ENCODE peak calls at places on chromosomes 2 and 18, in seven cellular contexts. One of them, this sample, is unnamed.

GRCh38 chr2:38146302-38146916 is 70.5 kb upstream of the CYP1B1 start:
- DNase-seq in germinal center: no peak
- DNase-seq in GM23338: no peak
- DNase-seq in NCI-H345: no peak
- DNase-seq in activated T-helper 9 cell treated with anti-CD3 and anti-CD28 coated beads, Interleukin-2, amount 50 U/mL, for 16 hours: no peak
- DNase-seq in kidney: peak
- DNase-seq in effector memory CD4-positive, alpha-beta T cell: no peak
- DNase-seq in this sample: peak

GRCh38 chr2:219887870-219888269 is 260.4 kb downstream of the SLC4A3 start:
- DNase-seq in germinal center: no peak
- DNase-seq in GM23338: no peak
- DNase-seq in NCI-H345: no peak
- DNase-seq in activated T-helper 9 cell treated with anti-CD3 and anti-CD28 coated beads, Interleukin-2, amount 50 U/mL, for 16 hours: no peak
- DNase-seq in kidney: no peak
- DNase-seq in effector memory CD4-positive, alpha-beta T cell: no peak
- DNase-seq in this sample: no peak

GRCh38 chr18:23826850-23827620 is 137.8 kb downstream of the LAMA3 start:
- DNase-seq in germinal center: no peak
- DNase-seq in GM23338: no peak
- DNase-seq in NCI-H345: no peak
- DNase-seq in activated T-helper 9 cell treated with anti-CD3 and anti-CD28 coated beads, Interleukin-2, amount 50 U/mL, for 16 hours: no peak
- DNase-seq in kidney: no peak
- DNase-seq in effector memory CD4-positive, alpha-beta T cell: no peak
- DNase-seq in this sample: no peak

GRCh38 chr2:44778671-44779476 is 162.6 kb upstream of the SIX3 start:
- DNase-seq in germinal center: peak
- DNase-seq in GM23338: peak
- DNase-seq in NCI-H345: no peak
- DNase-seq in activated T-helper 9 cell treated with anti-CD3 and anti-CD28 coated beads, Interleukin-2, amount 50 U/mL, for 16 hours: no peak
- DNase-seq in kidney: no peak
- DNase-seq in effector memory CD4-positive, alpha-beta T cell: no peak
- DNase-seq in this sample: no peak

GRCh38 chr2:238968616-238969394 is 120.9 kb downstream of the TWIST2 start:
- DNase-seq in germinal center: no peak
- DNase-seq in GM23338: no peak
- DNase-seq in NCI-H345: no peak
- DNase-seq in activated T-helper 9 cell treated with anti-CD3 and anti-CD28 coated beads, Interleukin-2, amount 50 U/mL, for 16 hours: no peak
- DNase-seq in kidney: peak
- DNase-seq in effector memory CD4-positive, alpha-beta T cell: no peak
- DNase-seq in this sample: no peak

GRCh38 chr2:68458962-68459361 is 8.1 kb downstream of the FBXO48 start:
- DNase-seq in germinal center: no peak
- DNase-seq in GM23338: no peak
- DNase-seq in NCI-H345: no peak
- DNase-seq in activated T-helper 9 cell treated with anti-CD3 and anti-CD28 coated beads, Interleukin-2, amount 50 U/mL, for 16 hours: no peak
- DNase-seq in kidney: no peak
- DNase-seq in effector memory CD4-positive, alpha-beta T cell: no peak
- DNase-seq in this sample: no peak

GRCh38 chr18:2171840-2172625 is 399.3 kb downstream of the METTL4 start:
- DNase-seq in germinal center: no peak
- DNase-seq in GM23338: no peak
- DNase-seq in NCI-H345: no peak
- DNase-seq in activated T-helper 9 cell treated with anti-CD3 and anti-CD28 coated beads, Interleukin-2, amount 50 U/mL, for 16 hours: no peak
- DNase-seq in kidney: no peak
- DNase-seq in effector memory CD4-positive, alpha-beta T cell: no peak
- DNase-seq in this sample: no peak

GRCh38 chr2:133641942-133642341 is 73.7 kb upstream of the NCKAP5 start:
- DNase-seq in germinal center: no peak
- DNase-seq in GM23338: no peak
- DNase-seq in NCI-H345: no peak
- DNase-seq in activated T-helper 9 cell treated with anti-CD3 and anti-CD28 coated beads, Interleukin-2, amount 50 U/mL, for 16 hours: no peak
- DNase-seq in kidney: no peak
- DNase-seq in effector memory CD4-positive, alpha-beta T cell: no peak
- DNase-seq in this sample: no peak

GRCh38 chr2:157644776-157645175 is 16.1 kb upstream of the ACVR1C start:
- DNase-seq in germinal center: no peak
- DNase-seq in GM23338: no peak
- DNase-seq in NCI-H345: no peak
- DNase-seq in activated T-helper 9 cell treated with anti-CD3 and anti-CD28 coated beads, Interleukin-2, amount 50 U/mL, for 16 hours: no peak
- DNase-seq in kidney: no peak
- DNase-seq in effector memory CD4-positive, alpha-beta T cell: no peak
- DNase-seq in this sample: no peak

GRCh38 chr2:120785228-120785966 is 49.7 kb downstream of the GLI2 start:
- DNase-seq in germinal center: no peak
- DNase-seq in GM23338: no peak
- DNase-seq in NCI-H345: no peak
- DNase-seq in activated T-helper 9 cell treated with anti-CD3 and anti-CD28 coated beads, Interleukin-2, amount 50 U/mL, for 16 hours: no peak
- DNase-seq in kidney: no peak
- DNase-seq in effector memory CD4-positive, alpha-beta T cell: no peak
- DNase-seq in this sample: no peak

GRCh38 chr2:3041841-3042600 is 335.6 kb downstream of the EIPR1 start:
- DNase-seq in germinal center: no peak
- DNase-seq in GM23338: no peak
- DNase-seq in NCI-H345: peak
- DNase-seq in activated T-helper 9 cell treated with anti-CD3 and anti-CD28 coated beads, Interleukin-2, amount 50 U/mL, for 16 hours: no peak
- DNase-seq in kidney: no peak
- DNase-seq in effector memory CD4-positive, alpha-beta T cell: no peak
- DNase-seq in this sample: no peak

GRCh38 chr2:129803067-129803466 is 176.4 kb upstream of the RAB6C start:
- DNase-seq in germinal center: no peak
- DNase-seq in GM23338: no peak
- DNase-seq in NCI-H345: peak
- DNase-seq in activated T-helper 9 cell treated with anti-CD3 and anti-CD28 coated beads, Interleukin-2, amount 50 U/mL, for 16 hours: no peak
- DNase-seq in kidney: no peak
- DNase-seq in effector memory CD4-positive, alpha-beta T cell: no peak
- DNase-seq in this sample: no peak

GRCh38 chr2:135825131-135825854 is 11.7 kb downstream of the LCT start:
- DNase-seq in germinal center: no peak
- DNase-seq in GM23338: no peak
- DNase-seq in NCI-H345: peak
- DNase-seq in activated T-helper 9 cell treated with anti-CD3 and anti-CD28 coated beads, Interleukin-2, amount 50 U/mL, for 16 hours: no peak
- DNase-seq in kidney: no peak
- DNase-seq in effector memory CD4-positive, alpha-beta T cell: no peak
- DNase-seq in this sample: no peak

GRCh38 chr2:227198866-227199265 is 34.4 kb downstream of the COL4A3 start:
- DNase-seq in germinal center: no peak
- DNase-seq in GM23338: no peak
- DNase-seq in NCI-H345: no peak
- DNase-seq in activated T-helper 9 cell treated with anti-CD3 and anti-CD28 coated beads, Interleukin-2, amount 50 U/mL, for 16 hours: no peak
- DNase-seq in kidney: no peak
- DNase-seq in effector memory CD4-positive, alpha-beta T cell: no peak
- DNase-seq in this sample: no peak

GRCh38 chr2:20990446-20990988 is 53.4 kb downstream of the APOB start:
- DNase-seq in germinal center: no peak
- DNase-seq in GM23338: no peak
- DNase-seq in NCI-H345: peak
- DNase-seq in activated T-helper 9 cell treated with anti-CD3 and anti-CD28 coated beads, Interleukin-2, amount 50 U/mL, for 16 hours: no peak
- DNase-seq in kidney: no peak
- DNase-seq in effector memory CD4-positive, alpha-beta T cell: no peak
- DNase-seq in this sample: no peak

GRCh38 chr2:223602972-223603371 is 811 bp upstream of the SCG2 start:
- DNase-seq in germinal center: no peak
- DNase-seq in GM23338: no peak
- DNase-seq in NCI-H345: no peak
- DNase-seq in activated T-helper 9 cell treated with anti-CD3 and anti-CD28 coated beads, Interleukin-2, amount 50 U/mL, for 16 hours: no peak
- DNase-seq in kidney: no peak
- DNase-seq in effector memory CD4-positive, alpha-beta T cell: no peak
- DNase-seq in this sample: no peak

GRCh38 chr2:108945969-108946368 is 43.1 kb downstream of the EDAR start:
- DNase-seq in germinal center: no peak
- DNase-seq in GM23338: no peak
- DNase-seq in NCI-H345: no peak
- DNase-seq in activated T-helper 9 cell treated with anti-CD3 and anti-CD28 coated beads, Interleukin-2, amount 50 U/mL, for 16 hours: no peak
- DNase-seq in kidney: peak
- DNase-seq in effector memory CD4-positive, alpha-beta T cell: no peak
- DNase-seq in this sample: no peak

GRCh38 chr2:200376422-200377142 is 70.1 kb downstream of the SPATS2L start:
- DNase-seq in germinal center: no peak
- DNase-seq in GM23338: no peak
- DNase-seq in NCI-H345: no peak
- DNase-seq in activated T-helper 9 cell treated with anti-CD3 and anti-CD28 coated beads, Interleukin-2, amount 50 U/mL, for 16 hours: no peak
- DNase-seq in kidney: peak
- DNase-seq in effector memory CD4-positive, alpha-beta T cell: peak
- DNase-seq in this sample: no peak

GRCh38 chr2:216971632-216972031 is 111.8 kb upstream of the TNP1 start:
- DNase-seq in germinal center: no peak
- DNase-seq in GM23338: no peak
- DNase-seq in NCI-H345: no peak
- DNase-seq in activated T-helper 9 cell treated with anti-CD3 and anti-CD28 coated beads, Interleukin-2, amount 50 U/mL, for 16 hours: no peak
- DNase-seq in kidney: no peak
- DNase-seq in effector memory CD4-positive, alpha-beta T cell: no peak
- DNase-seq in this sample: no peak

GRCh38 chr2:10569460-10569859 is 120.3 kb downstream of the NOL10 start:
- DNase-seq in germinal center: no peak
- DNase-seq in GM23338: no peak
- DNase-seq in NCI-H345: no peak
- DNase-seq in activated T-helper 9 cell treated with anti-CD3 and anti-CD28 coated beads, Interleukin-2, amount 50 U/mL, for 16 hours: no peak
- DNase-seq in kidney: no peak
- DNase-seq in effector memory CD4-positive, alpha-beta T cell: no peak
- DNase-seq in this sample: no peak

GRCh38 chr2:207042841-207043240 is 103.5 kb downstream of the CPO start:
- DNase-seq in germinal center: no peak
- DNase-seq in GM23338: no peak
- DNase-seq in NCI-H345: no peak
- DNase-seq in activated T-helper 9 cell treated with anti-CD3 and anti-CD28 coated beads, Interleukin-2, amount 50 U/mL, for 16 hours: no peak
- DNase-seq in kidney: no peak
- DNase-seq in effector memory CD4-positive, alpha-beta T cell: no peak
- DNase-seq in this sample: no peak

GRCh38 chr2:44429034-44429433 is 67.3 kb downstream of the CAMKMT start:
- DNase-seq in germinal center: no peak
- DNase-seq in GM23338: no peak
- DNase-seq in NCI-H345: no peak
- DNase-seq in activated T-helper 9 cell treated with anti-CD3 and anti-CD28 coated beads, Interleukin-2, amount 50 U/mL, for 16 hours: no peak
- DNase-seq in kidney: no peak
- DNase-seq in effector memory CD4-positive, alpha-beta T cell: no peak
- DNase-seq in this sample: no peak

GRCh38 chr2:39730685-39731302 is 48.3 kb downstream of the THUMPD2 start:
- DNase-seq in germinal center: peak
- DNase-seq in GM23338: peak
- DNase-seq in NCI-H345: peak
- DNase-seq in activated T-helper 9 cell treated with anti-CD3 and anti-CD28 coated beads, Interleukin-2, amount 50 U/mL, for 16 hours: no peak
- DNase-seq in kidney: no peak
- DNase-seq in effector memory CD4-positive, alpha-beta T cell: no peak
- DNase-seq in this sample: peak

GRCh38 chr2:163132850-163133249 is 294.3 kb upstream of the KCNH7 start:
- DNase-seq in germinal center: no peak
- DNase-seq in GM23338: peak
- DNase-seq in NCI-H345: peak
- DNase-seq in activated T-helper 9 cell treated with anti-CD3 and anti-CD28 coated beads, Interleukin-2, amount 50 U/mL, for 16 hours: no peak
- DNase-seq in kidney: no peak
- DNase-seq in effector memory CD4-positive, alpha-beta T cell: no peak
- DNase-seq in this sample: peak

GRCh38 chr2:238908960-238909951 is 61.4 kb downstream of the TWIST2 start:
- DNase-seq in germinal center: no peak
- DNase-seq in GM23338: peak
- DNase-seq in NCI-H345: no peak
- DNase-seq in activated T-helper 9 cell treated with anti-CD3 and anti-CD28 coated beads, Interleukin-2, amount 50 U/mL, for 16 hours: no peak
- DNase-seq in kidney: no peak
- DNase-seq in effector memory CD4-positive, alpha-beta T cell: no peak
- DNase-seq in this sample: peak

GRCh38 chr2:235587202-235587601 is 93.4 kb downstream of the AGAP1 start:
- DNase-seq in germinal center: no peak
- DNase-seq in GM23338: no peak
- DNase-seq in NCI-H345: no peak
- DNase-seq in activated T-helper 9 cell treated with anti-CD3 and anti-CD28 coated beads, Interleukin-2, amount 50 U/mL, for 16 hours: no peak
- DNase-seq in kidney: no peak
- DNase-seq in effector memory CD4-positive, alpha-beta T cell: no peak
- DNase-seq in this sample: no peak

GRCh38 chr2:160695402-160696060 is 201.9 kb upstream of the RBMS1 start:
- DNase-seq in germinal center: no peak
- DNase-seq in GM23338: no peak
- DNase-seq in NCI-H345: peak
- DNase-seq in activated T-helper 9 cell treated with anti-CD3 and anti-CD28 coated beads, Interleukin-2, amount 50 U/mL, for 16 hours: no peak
- DNase-seq in kidney: no peak
- DNase-seq in effector memory CD4-positive, alpha-beta T cell: no peak
- DNase-seq in this sample: no peak

GRCh38 chr18:26700728-26701127 is 152.4 kb upstream of the KCTD1 start:
- DNase-seq in germinal center: no peak
- DNase-seq in GM23338: no peak
- DNase-seq in NCI-H345: no peak
- DNase-seq in activated T-helper 9 cell treated with anti-CD3 and anti-CD28 coated beads, Interleukin-2, amount 50 U/mL, for 16 hours: no peak
- DNase-seq in kidney: no peak
- DNase-seq in effector memory CD4-positive, alpha-beta T cell: no peak
- DNase-seq in this sample: no peak

GRCh38 chr2:43898134-43898957 is 59.6 kb downstream of the ABCG8 start:
- DNase-seq in germinal center: no peak
- DNase-seq in GM23338: no peak
- DNase-seq in NCI-H345: peak
- DNase-seq in activated T-helper 9 cell treated with anti-CD3 and anti-CD28 coated beads, Interleukin-2, amount 50 U/mL, for 16 hours: no peak
- DNase-seq in kidney: no peak
- DNase-seq in effector memory CD4-positive, alpha-beta T cell: no peak
- DNase-seq in this sample: peak

GRCh38 chr2:142124706-142125105 is 6.1 kb downstream of the LRP1B start:
- DNase-seq in germinal center: no peak
- DNase-seq in GM23338: no peak
- DNase-seq in NCI-H345: no peak
- DNase-seq in activated T-helper 9 cell treated with anti-CD3 and anti-CD28 coated beads, Interleukin-2, amount 50 U/mL, for 16 hours: no peak
- DNase-seq in kidney: no peak
- DNase-seq in effector memory CD4-positive, alpha-beta T cell: no peak
- DNase-seq in this sample: no peak

GRCh38 chr2:26632624-26633185 is 8.5 kb downstream of the CIB4 start:
- DNase-seq in germinal center: no peak
- DNase-seq in GM23338: no peak
- DNase-seq in NCI-H345: no peak
- DNase-seq in activated T-helper 9 cell treated with anti-CD3 and anti-CD28 coated beads, Interleukin-2, amount 50 U/mL, for 16 hours: no peak
- DNase-seq in kidney: peak
- DNase-seq in effector memory CD4-positive, alpha-beta T cell: no peak
- DNase-seq in this sample: no peak

This sample was measured in cardiac muscle cell.